ENCODE peak calls at places on chromosomes 4 and X, in seven cellular contexts. One of them, this sample, is unnamed.

GRCh38 chr4:180827610-180828009 is 1415.6 kb upstream of the TENM3 start:
- DNase-seq in AG04450: peak; percentile 2
- DNase-seq in posterior cingulate gyrus: no peak
- DNase-seq in stimulated activated CD4-positive, alpha-beta T cell treated with anti-CD3 and anti-CD28 coated beads, Interleukin-4, amount 100 ng/mL, for 4 hours: no peak
- DNase-seq in amygdala: peak; percentile 7
- DNase-seq in activated gamma-delta T cell treated with Interleukin-2 at 50 U/mL for 16 hours: no peak
- DNase-seq in left cardiac atrium: no peak
- DNase-seq in this sample: no peak

GRCh38 chr4:141046255-141046654 is 87.0 kb downstream of the RNF150 start:
- DNase-seq in AG04450: peak; percentile 97
- DNase-seq in posterior cingulate gyrus: no peak
- DNase-seq in stimulated activated CD4-positive, alpha-beta T cell treated with anti-CD3 and anti-CD28 coated beads, Interleukin-4, amount 100 ng/mL, for 4 hours: no peak
- DNase-seq in amygdala: no peak
- DNase-seq in activated gamma-delta T cell treated with Interleukin-2 at 50 U/mL for 16 hours: no peak
- DNase-seq in left cardiac atrium: peak; percentile 25
- DNase-seq in this sample: peak; percentile 25

GRCh38 chr4:80307774-80308465 is 27.6 kb upstream of the CFAP299 start:
- DNase-seq in AG04450: no peak
- DNase-seq in posterior cingulate gyrus: no peak
- DNase-seq in stimulated activated CD4-positive, alpha-beta T cell treated with anti-CD3 and anti-CD28 coated beads, Interleukin-4, amount 100 ng/mL, for 4 hours: no peak
- DNase-seq in amygdala: no peak
- DNase-seq in activated gamma-delta T cell treated with Interleukin-2 at 50 U/mL for 16 hours: no peak
- DNase-seq in left cardiac atrium: peak; percentile 27
- DNase-seq in this sample: no peak

GRCh38 chr4:8349664-8350225 is 80.2 kb downstream of the HTRA3 start:
- DNase-seq in AG04450: no peak
- DNase-seq in posterior cingulate gyrus: no peak
- DNase-seq in stimulated activated CD4-positive, alpha-beta T cell treated with anti-CD3 and anti-CD28 coated beads, Interleukin-4, amount 100 ng/mL, for 4 hours: no peak
- DNase-seq in amygdala: no peak
- DNase-seq in activated gamma-delta T cell treated with Interleukin-2 at 50 U/mL for 16 hours: no peak
- DNase-seq in left cardiac atrium: no peak
- DNase-seq in this sample: no peak

GRCh38 chrX:129961180-129962083 is 21.0 kb upstream of the BCORL1 start:
- DNase-seq in AG04450: no peak
- DNase-seq in posterior cingulate gyrus: no peak
- DNase-seq in stimulated activated CD4-positive, alpha-beta T cell treated with anti-CD3 and anti-CD28 coated beads, Interleukin-4, amount 100 ng/mL, for 4 hours: peak; percentile 60
- DNase-seq in amygdala: no peak
- DNase-seq in activated gamma-delta T cell treated with Interleukin-2 at 50 U/mL for 16 hours: peak; percentile 64
- DNase-seq in left cardiac atrium: peak; percentile 52
- DNase-seq in this sample: no peak

GRCh38 chr4:8599091-8599460 is 6.5 kb downstream of the CPZ start:
- DNase-seq in AG04450: no peak
- DNase-seq in posterior cingulate gyrus: no peak
- DNase-seq in stimulated activated CD4-positive, alpha-beta T cell treated with anti-CD3 and anti-CD28 coated beads, Interleukin-4, amount 100 ng/mL, for 4 hours: no peak
- DNase-seq in amygdala: no peak
- DNase-seq in activated gamma-delta T cell treated with Interleukin-2 at 50 U/mL for 16 hours: no peak
- DNase-seq in left cardiac atrium: no peak
- DNase-seq in this sample: no peak

GRCh38 chrX:150486011-150486410 is 82.4 kb upstream of the MTM1 start:
- DNase-seq in AG04450: peak; percentile 11
- DNase-seq in posterior cingulate gyrus: no peak
- DNase-seq in stimulated activated CD4-positive, alpha-beta T cell treated with anti-CD3 and anti-CD28 coated beads, Interleukin-4, amount 100 ng/mL, for 4 hours: peak; percentile 44
- DNase-seq in amygdala: peak; percentile 19
- DNase-seq in activated gamma-delta T cell treated with Interleukin-2 at 50 U/mL for 16 hours: peak; percentile 35
- DNase-seq in left cardiac atrium: peak; percentile 57
- DNase-seq in this sample: peak; percentile 46

GRCh38 chr4:185933078-185933581 is 121.1 kb upstream of the SORBS2 start:
- DNase-seq in AG04450: no peak
- DNase-seq in posterior cingulate gyrus: no peak
- DNase-seq in stimulated activated CD4-positive, alpha-beta T cell treated with anti-CD3 and anti-CD28 coated beads, Interleukin-4, amount 100 ng/mL, for 4 hours: no peak
- DNase-seq in amygdala: no peak
- DNase-seq in activated gamma-delta T cell treated with Interleukin-2 at 50 U/mL for 16 hours: no peak
- DNase-seq in left cardiac atrium: peak; percentile 28
- DNase-seq in this sample: no peak

GRCh38 chr4:15792974-15793373 is 14.8 kb downstream of the CD38 start:
- DNase-seq in AG04450: no peak
- DNase-seq in posterior cingulate gyrus: no peak
- DNase-seq in stimulated activated CD4-positive, alpha-beta T cell treated with anti-CD3 and anti-CD28 coated beads, Interleukin-4, amount 100 ng/mL, for 4 hours: no peak
- DNase-seq in amygdala: no peak
- DNase-seq in activated gamma-delta T cell treated with Interleukin-2 at 50 U/mL for 16 hours: no peak
- DNase-seq in left cardiac atrium: no peak
- DNase-seq in this sample: no peak

GRCh38 chr4:184657144-184657543 is 7.6 kb downstream of the PRIMPOL start:
- DNase-seq in AG04450: no peak
- DNase-seq in posterior cingulate gyrus: no peak
- DNase-seq in stimulated activated CD4-positive, alpha-beta T cell treated with anti-CD3 and anti-CD28 coated beads, Interleukin-4, amount 100 ng/mL, for 4 hours: no peak
- DNase-seq in amygdala: no peak
- DNase-seq in activated gamma-delta T cell treated with Interleukin-2 at 50 U/mL for 16 hours: no peak
- DNase-seq in left cardiac atrium: no peak
- DNase-seq in this sample: no peak

GRCh38 chrX:101210630-101211029 is 9.0 kb upstream of the DRP2 start:
- DNase-seq in AG04450: no peak
- DNase-seq in posterior cingulate gyrus: no peak
- DNase-seq in stimulated activated CD4-positive, alpha-beta T cell treated with anti-CD3 and anti-CD28 coated beads, Interleukin-4, amount 100 ng/mL, for 4 hours: no peak
- DNase-seq in amygdala: no peak
- DNase-seq in activated gamma-delta T cell treated with Interleukin-2 at 50 U/mL for 16 hours: no peak
- DNase-seq in left cardiac atrium: no peak
- DNase-seq in this sample: no peak

GRCh38 chr4:183329244-183329643 is 7.0 kb upstream of the CLDN24 start:
- DNase-seq in AG04450: no peak
- DNase-seq in posterior cingulate gyrus: no peak
- DNase-seq in stimulated activated CD4-positive, alpha-beta T cell treated with anti-CD3 and anti-CD28 coated beads, Interleukin-4, amount 100 ng/mL, for 4 hours: no peak
- DNase-seq in amygdala: no peak
- DNase-seq in activated gamma-delta T cell treated with Interleukin-2 at 50 U/mL for 16 hours: no peak
- DNase-seq in left cardiac atrium: no peak
- DNase-seq in this sample: no peak

GRCh38 chrX:140572724-140573123 is 67.9 kb upstream of the SOX3 start:
- DNase-seq in AG04450: no peak
- DNase-seq in posterior cingulate gyrus: no peak
- DNase-seq in stimulated activated CD4-positive, alpha-beta T cell treated with anti-CD3 and anti-CD28 coated beads, Interleukin-4, amount 100 ng/mL, for 4 hours: peak; percentile 1
- DNase-seq in amygdala: no peak
- DNase-seq in activated gamma-delta T cell treated with Interleukin-2 at 50 U/mL for 16 hours: no peak
- DNase-seq in left cardiac atrium: peak; percentile 26
- DNase-seq in this sample: no peak

GRCh38 chr4:139553751-139554670 is 2.0 kb downstream of the SETD7 start:
- DNase-seq in AG04450: no peak
- DNase-seq in posterior cingulate gyrus: no peak
- DNase-seq in stimulated activated CD4-positive, alpha-beta T cell treated with anti-CD3 and anti-CD28 coated beads, Interleukin-4, amount 100 ng/mL, for 4 hours: no peak
- DNase-seq in amygdala: no peak
- DNase-seq in activated gamma-delta T cell treated with Interleukin-2 at 50 U/mL for 16 hours: no peak
- DNase-seq in left cardiac atrium: no peak
- DNase-seq in this sample: no peak

GRCh38 chr4:84050014-84050413 is 449.1 kb downstream of the NKX6-1 start:
- DNase-seq in AG04450: no peak
- DNase-seq in posterior cingulate gyrus: no peak
- DNase-seq in stimulated activated CD4-positive, alpha-beta T cell treated with anti-CD3 and anti-CD28 coated beads, Interleukin-4, amount 100 ng/mL, for 4 hours: no peak
- DNase-seq in amygdala: no peak
- DNase-seq in activated gamma-delta T cell treated with Interleukin-2 at 50 U/mL for 16 hours: no peak
- DNase-seq in left cardiac atrium: no peak
- DNase-seq in this sample: no peak

GRCh38 chr4:187157380-187157958 is 433.8 kb upstream of the FAT1 start:
- DNase-seq in AG04450: no peak
- DNase-seq in posterior cingulate gyrus: no peak
- DNase-seq in stimulated activated CD4-positive, alpha-beta T cell treated with anti-CD3 and anti-CD28 coated beads, Interleukin-4, amount 100 ng/mL, for 4 hours: no peak
- DNase-seq in amygdala: no peak
- DNase-seq in activated gamma-delta T cell treated with Interleukin-2 at 50 U/mL for 16 hours: no peak
- DNase-seq in left cardiac atrium: no peak
- DNase-seq in this sample: no peak

GRCh38 chr4:10584042-10584441 is 100.5 kb downstream of the CLNK start:
- DNase-seq in AG04450: peak; percentile 53
- DNase-seq in posterior cingulate gyrus: no peak
- DNase-seq in stimulated activated CD4-positive, alpha-beta T cell treated with anti-CD3 and anti-CD28 coated beads, Interleukin-4, amount 100 ng/mL, for 4 hours: no peak
- DNase-seq in amygdala: no peak
- DNase-seq in activated gamma-delta T cell treated with Interleukin-2 at 50 U/mL for 16 hours: no peak
- DNase-seq in left cardiac atrium: no peak
- DNase-seq in this sample: no peak